ENCODE peak calls at places on chromosomes 13 and 19, in five cellular contexts. One of them, this sample, is unnamed.

GRCh38 chr13:49497272-49497671 is 1.5 kb downstream of the PHF11 start:
- DNase-seq in mucosa of gallbladder: no peak
- DNase-seq in OCI-LY7: no peak
- DNase-seq in GM12891: no peak
- DNase-seq in ELF-1: no peak
- DNase-seq in this sample: no peak

GRCh38 chr19:35043906-35044305 is 2.4 kb downstream of the HPN start:
- DNase-seq in GM12891: no peak
- DNase-seq in OCI-LY7: no peak
- DNase-seq in ELF-1: no peak
- DNase-seq in mucosa of gallbladder: no peak
- DNase-seq in this sample: no peak

GRCh38 chr13:111123649-111124048 is 8.5 kb downstream of the ARHGEF7 start:
- DNase-seq in GM12891: no peak
- DNase-seq in ELF-1: no peak
- DNase-seq in mucosa of gallbladder: no peak
- DNase-seq in OCI-LY7: no peak
- DNase-seq in this sample: no peak

GRCh38 chr13:32585625-32586021 is 629 bp upstream of the PDS5B start:
- DNase-seq in ELF-1: peak
- DNase-seq in GM12891: no peak
- DNase-seq in mucosa of gallbladder: no peak
- DNase-seq in OCI-LY7: peak
- DNase-seq in this sample: peak

GRCh38 chr13:84131249-84131648 is 249.0 kb upstream of the SLITRK1 start:
- DNase-seq in GM12891: no peak
- DNase-seq in OCI-LY7: no peak
- DNase-seq in ELF-1: no peak
- DNase-seq in mucosa of gallbladder: no peak
- DNase-seq in this sample: no peak

GRCh38 chr13:25114220-25114619 is 18.3 kb downstream of the PABPC3 start:
- DNase-seq in mucosa of gallbladder: peak
- DNase-seq in GM12891: peak
- DNase-seq in ELF-1: peak
- DNase-seq in OCI-LY7: peak
- DNase-seq in this sample: peak

GRCh38 chr19:16025108-16026101 is 50.9 kb upstream of the TPM4 start:
- DNase-seq in OCI-LY7: peak
- DNase-seq in GM12891: no peak
- DNase-seq in mucosa of gallbladder: no peak
- DNase-seq in ELF-1: peak
- DNase-seq in this sample: peak

GRCh38 chr19:19774354-19775033 is 41.6 kb upstream of the ZNF14 start:
- DNase-seq in OCI-LY7: peak
- DNase-seq in mucosa of gallbladder: no peak
- DNase-seq in ELF-1: no peak
- DNase-seq in GM12891: no peak
- DNase-seq in this sample: no peak

GRCh38 chr13:49020328-49020727 is 44.6 kb downstream of the FNDC3A start:
- DNase-seq in GM12891: no peak
- DNase-seq in OCI-LY7: no peak
- DNase-seq in mucosa of gallbladder: no peak
- DNase-seq in ELF-1: no peak
- DNase-seq in this sample: no peak

GRCh38 chr19:41641879-41642485 is 15.1 kb upstream of the CEACAM4 start:
- DNase-seq in GM12891: peak
- DNase-seq in OCI-LY7: peak
- DNase-seq in mucosa of gallbladder: peak
- DNase-seq in ELF-1: peak
- DNase-seq in this sample: peak

GRCh38 chr13:50421457-50422130 is 406.4 kb downstream of the KCNRG start:
- DNase-seq in ELF-1: no peak
- DNase-seq in mucosa of gallbladder: no peak
- DNase-seq in OCI-LY7: no peak
- DNase-seq in GM12891: no peak
- DNase-seq in this sample: no peak

GRCh38 chr13:105070452-105070851 is 1465.0 kb downstream of the EFNB2 start:
- DNase-seq in ELF-1: no peak
- DNase-seq in OCI-LY7: no peak
- DNase-seq in GM12891: no peak
- DNase-seq in mucosa of gallbladder: no peak
- DNase-seq in this sample: no peak

GRCh38 chr13:41411060-41411459 is 46.3 kb upstream of the RGCC start:
- DNase-seq in GM12891: no peak
- DNase-seq in OCI-LY7: no peak
- DNase-seq in ELF-1: no peak
- DNase-seq in mucosa of gallbladder: no peak
- DNase-seq in this sample: no peak

GRCh38 chr19:16612631-16613030 is 15.4 kb downstream of the MED26 start:
- DNase-seq in ELF-1: no peak
- DNase-seq in mucosa of gallbladder: no peak
- DNase-seq in GM12891: no peak
- DNase-seq in OCI-LY7: no peak
- DNase-seq in this sample: no peak

GRCh38 chr19:38945562-38946228 is 15.0 kb downstream of the MRPS12 start:
- DNase-seq in OCI-LY7: no peak
- DNase-seq in mucosa of gallbladder: no peak
- DNase-seq in GM12891: no peak
- DNase-seq in ELF-1: no peak
- DNase-seq in this sample: no peak

GRCh38 chr19:39038098-39038497 is 5.7 kb upstream of the FBXO27 start:
- DNase-seq in GM12891: no peak
- DNase-seq in OCI-LY7: no peak
- DNase-seq in mucosa of gallbladder: peak
- DNase-seq in ELF-1: peak
- DNase-seq in this sample: peak

GRCh38 chr13:35851238-35851814 is 279.9 kb downstream of the DCLK1 start:
- DNase-seq in OCI-LY7: no peak
- DNase-seq in GM12891: no peak
- DNase-seq in ELF-1: no peak
- DNase-seq in mucosa of gallbladder: no peak
- DNase-seq in this sample: no peak